ENCODE peak calls at places on chromosome 14, in eight cellular contexts. S, U, W, A, V, K, P and Y are unnamed samples.

GRCh38 chr14:101122855-101123129 is 219.3 kb upstream of the RTL1 start:
- DNase-seq in S (no peak), U (no peak), W (no peak), A (no peak), V (no peak), K (no peak), P (no peak), Y (no peak)

GRCh38 chr14:101465795-101466448 is 95.4 kb upstream of the DIO3 start:
- DNase-seq in S (no peak), U (no peak), W (no peak), A (no peak), V (no peak), K (no peak), P (no peak), Y (no peak)

GRCh38 chr14:64759555-64759938 is 55.3 kb downstream of the PLEKHG3 start:
- DNase-seq in S (no peak), U (no peak), W (no peak), A (no peak), V (no peak), K (no peak), P (no peak), Y (no peak)

GRCh38 chr14:104644236-104644635 is 39.7 kb upstream of the TMEM179 start:
- DNase-seq in S (no peak), U (no peak), W (no peak), A (no peak), V (no peak), K (no peak), P (no peak), Y (no peak)

GRCh38 chr14:77151245-77151644 is 9.7 kb upstream of the ZDHHC22 start:
- DNase-seq in S (no peak), U (peak), W (peak), A (no peak), V (peak), K (no peak), P (peak), Y (no peak)

GRCh38 chr14:65098586-65098985 is 3.7 kb downstream of the MAX start:
- DNase-seq in S (no peak), U (no peak), W (no peak), A (no peak), V (no peak), K (no peak), P (no peak), Y (peak)

GRCh38 chr14:52729925-52730707 is at the start of gene STYX:
- DNase-seq in S (peak), U (peak), W (peak), A (peak), V (peak), K (peak), P (peak), Y (peak)

GRCh38 chr14:89856871-89857345 is 97.6 kb downstream of the EFCAB11 start:
- DNase-seq in S (no peak), U (peak), W (no peak), A (no peak), V (no peak), K (no peak), P (no peak), Y (no peak)

GRCh38 chr14:88554458-88555286 is at the start of gene PTPN21:
- DNase-seq in S (no peak), U (peak), W (peak), A (no peak), V (no peak), K (no peak), P (peak), Y (peak)

GRCh38 chr14:91135039-91135438 is 21.2 kb downstream of the DGLUCY start:
- DNase-seq in S (no peak), U (peak), W (no peak), A (no peak), V (no peak), K (no peak), P (no peak), Y (no peak)

GRCh38 chr14:62001988-62002387 is 239.8 kb downstream of the SNAPC1 start:
- DNase-seq in S (no peak), U (peak), W (no peak), A (no peak), V (no peak), K (no peak), P (no peak), Y (no peak)

GRCh38 chr14:32397871-32398640 is 69.0 kb downstream of the AKAP6 start:
- DNase-seq in S (no peak), U (peak), W (no peak), A (no peak), V (no peak), K (peak), P (no peak), Y (peak)

GRCh38 chr14:58796636-58797429 is 159.1 kb downstream of the DACT1 start:
- DNase-seq in S (no peak), U (peak), W (peak), A (no peak), V (no peak), K (peak), P (no peak), Y (no peak)

GRCh38 chr14:80636071-80636470 is 305.5 kb downstream of the CEP128 start:
- DNase-seq in S (no peak), U (peak), W (no peak), A (no peak), V (no peak), K (no peak), P (no peak), Y (peak)